ENCODE peak calls at places on chromosomes 2 and 18, in seven cellular contexts. F, M, C, H, W, A and G are unnamed samples.
A peak's percentile ranks its signal among the peaks of the same experiment; 100 is the strongest.

GRCh38 chr18:22675006-22675405 is 257.3 kb upstream of the CTAGE1 start:
- DNase-seq in F (no peak), M (no peak), C (no peak), H (no peak), W (no peak), A (no peak), G (no peak)

GRCh38 chr2:10471046-10471571 is 23.0 kb upstream of the ODC1 start:
- DNase-seq in F (no peak), M (no peak), C (no peak), H (peak; percentile 30), W (no peak), A (peak; percentile 81), G (no peak)

GRCh38 chr2:33238111-33238510 is 238.3 kb upstream of the RASGRP3 start:
- DNase-seq in F (no peak), M (no peak), C (no peak), H (no peak), W (no peak), A (no peak), G (no peak)

GRCh38 chr2:122145805-122146204 is 390.4 kb downstream of the TSN start:
- DNase-seq in F (no peak), M (no peak), C (no peak), H (no peak), W (no peak), A (no peak), G (no peak)

GRCh38 chr18:37299471-37300304 is 265.9 kb downstream of the CELF4 start:
- DNase-seq in F (peak; percentile 46), M (peak; percentile 97), C (peak; percentile 8), H (peak; percentile 88), W (no peak), A (peak; percentile 85), G (peak; percentile 18)

GRCh38 chr18:12518832-12519534 is 111.3 kb downstream of the PRELID3A start:
- DNase-seq in F (no peak), M (no peak), C (no peak), H (no peak), W (no peak), A (no peak), G (no peak)

GRCh38 chr2:3789246-3789645 is 85.9 kb downstream of the DCDC2C start:
- DNase-seq in F (no peak), M (no peak), C (no peak), H (no peak), W (no peak), A (no peak), G (no peak)

GRCh38 chr18:2847341-2848144 is 737 bp downstream of the EMILIN2 start:
- DNase-seq in F (no peak), M (no peak), C (no peak), H (peak; percentile 72), W (peak; percentile 71), A (peak; percentile 71), G (no peak)

GRCh38 chr2:10877691-10878111 is 34.0 kb upstream of the KCNF1 start:
- DNase-seq in F (no peak), M (no peak), C (no peak), H (no peak), W (no peak), A (no peak), G (no peak)

GRCh38 chr2:107002735-107003134 is 116.8 kb upstream of the ST6GAL2 start:
- DNase-seq in F (no peak), M (no peak), C (no peak), H (no peak), W (no peak), A (no peak), G (no peak)

GRCh38 chr2:128454980-128455709 is 136.5 kb upstream of the HS6ST1 start:
- DNase-seq in F (no peak), M (no peak), C (no peak), H (no peak), W (peak; percentile 26), A (no peak), G (no peak)

GRCh38 chr2:197810490-197810889 is 6.1 kb downstream of the PLCL1 start:
- DNase-seq in F (no peak), M (no peak), C (no peak), H (no peak), W (no peak), A (no peak), G (no peak)

GRCh38 chr2:60470340-60470739 is 83.1 kb downstream of the BCL11A start:
- DNase-seq in F (no peak), M (no peak), C (no peak), H (no peak), W (no peak), A (no peak), G (no peak)

GRCh38 chr2:137957033-137957432 is 7.2 kb upstream of the HNMT start:
- DNase-seq in F (no peak), M (peak; percentile 80), C (no peak), H (no peak), W (no peak), A (no peak), G (no peak)

GRCh38 chr2:105738658-105739051 is 6.1 kb upstream of the NCK2 start:
- DNase-seq in F (no peak), M (no peak), C (no peak), H (no peak), W (no peak), A (no peak), G (no peak)

GRCh38 chr2:101949304-101949703 is 42.5 kb upstream of the IL1R2 start:
- DNase-seq in F (no peak), M (no peak), C (no peak), H (no peak), W (no peak), A (no peak), G (no peak)

GRCh38 chr18:11808001-11808855 is 43.0 kb upstream of the CHMP1B start:
- DNase-seq in F (peak; percentile 52), M (peak; percentile 52), C (no peak), H (no peak), W (no peak), A (no peak), G (no peak)

GRCh38 chr18:8750954-8751415 is 45.6 kb downstream of the MTCL1 start:
- DNase-seq in F (no peak), M (no peak), C (no peak), H (peak; percentile 38), W (no peak), A (no peak), G (no peak)

GRCh38 chr2:207975910-207976309 is 49.4 kb downstream of the PLEKHM3 start:
- DNase-seq in F (no peak), M (no peak), C (no peak), H (no peak), W (no peak), A (peak; percentile 13), G (no peak)

GRCh38 chr18:34695300-34695699 is 14.8 kb upstream of the DTNA start:
- DNase-seq in F (no peak), M (no peak), C (no peak), H (no peak), W (no peak), A (no peak), G (no peak)

DNA sequence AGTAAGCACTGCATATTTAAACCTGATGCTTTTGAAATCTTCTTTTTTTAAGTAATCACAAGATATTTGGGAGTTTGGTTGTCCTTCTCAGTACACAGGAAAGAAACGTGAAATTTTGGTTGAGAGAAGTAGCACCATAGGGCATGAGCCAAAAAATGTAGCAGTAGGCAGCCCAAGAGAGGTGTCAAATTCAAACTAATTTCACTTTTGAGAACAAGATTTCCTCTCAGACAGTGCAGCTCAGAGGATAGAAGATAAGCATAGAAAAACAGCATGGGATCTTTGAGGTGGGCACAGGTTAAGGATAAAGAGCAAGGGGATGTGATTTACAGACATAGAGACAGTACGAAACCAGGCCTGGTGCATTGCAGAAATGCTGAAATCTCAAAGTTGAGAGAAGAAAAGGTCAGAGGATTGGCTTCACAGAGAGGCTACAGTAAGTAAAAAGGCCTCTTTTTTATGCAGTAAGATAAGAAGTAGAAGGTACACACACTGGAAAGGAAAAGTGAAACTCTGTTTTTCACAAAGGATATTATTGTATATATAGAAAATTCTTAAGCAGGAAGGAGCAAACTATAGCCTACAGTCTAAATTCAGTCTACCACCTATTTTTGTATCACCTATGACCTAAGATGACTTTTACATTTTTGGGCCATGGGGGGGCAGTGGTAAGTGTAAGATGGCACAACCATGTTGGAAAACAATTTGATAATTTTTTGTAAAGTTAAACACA is 89.8 kb downstream of the PKP4 start:
- DNase-seq in F (no peak), M (no peak), C (no peak), H (no peak), W (no peak), A (peak; percentile 22), G (no peak)
- TF ChIP-seq YY1 in F (no peak), M (no peak), C (no peak), H (no peak), W (no peak), A (no peak), G (no peak)

GRCh38 chr18:71729611-71730010 is 814.5 kb downstream of the CBLN2 start:
- DNase-seq in F (no peak), M (no peak), C (no peak), H (no peak), W (no peak), A (no peak), G (no peak)

GRCh38 chr18:71727909-71728308 is 816.2 kb downstream of the CBLN2 start:
- DNase-seq in F (no peak), M (no peak), C (no peak), H (no peak), W (no peak), A (no peak), G (no peak)
- H3K9me3 ChIP-seq in F (peaks cover 10% of the 10 kb centered on the region), M (no peaks in the 10 kb centered on the region), C (no peaks in the 10 kb centered on the region), H (no peaks in the 10 kb centered on the region), W (peaks cover 64% of the 10 kb centered on the region), A (no peaks in the 10 kb centered on the region), G (no peaks in the 10 kb centered on the region)

GRCh38 chr2:54478899-54479298 is 22.8 kb downstream of the SPTBN1 start:
- DNase-seq in F (no peak), M (no peak), C (no peak), H (no peak), W (no peak), A (no peak), G (no peak)
- H3K4me1 ChIP-seq in F (peaks cover 50% of the 10 kb centered on the region), M (peaks cover 73% of the 10 kb centered on the region), C (no peaks in the 10 kb centered on the region), H (peaks cover 14% of the 10 kb centered on the region), W (no peaks in the 10 kb centered on the region), A (peaks cover 2% of the 10 kb centered on the region), G (no peaks in the 10 kb centered on the region)

DNA sequence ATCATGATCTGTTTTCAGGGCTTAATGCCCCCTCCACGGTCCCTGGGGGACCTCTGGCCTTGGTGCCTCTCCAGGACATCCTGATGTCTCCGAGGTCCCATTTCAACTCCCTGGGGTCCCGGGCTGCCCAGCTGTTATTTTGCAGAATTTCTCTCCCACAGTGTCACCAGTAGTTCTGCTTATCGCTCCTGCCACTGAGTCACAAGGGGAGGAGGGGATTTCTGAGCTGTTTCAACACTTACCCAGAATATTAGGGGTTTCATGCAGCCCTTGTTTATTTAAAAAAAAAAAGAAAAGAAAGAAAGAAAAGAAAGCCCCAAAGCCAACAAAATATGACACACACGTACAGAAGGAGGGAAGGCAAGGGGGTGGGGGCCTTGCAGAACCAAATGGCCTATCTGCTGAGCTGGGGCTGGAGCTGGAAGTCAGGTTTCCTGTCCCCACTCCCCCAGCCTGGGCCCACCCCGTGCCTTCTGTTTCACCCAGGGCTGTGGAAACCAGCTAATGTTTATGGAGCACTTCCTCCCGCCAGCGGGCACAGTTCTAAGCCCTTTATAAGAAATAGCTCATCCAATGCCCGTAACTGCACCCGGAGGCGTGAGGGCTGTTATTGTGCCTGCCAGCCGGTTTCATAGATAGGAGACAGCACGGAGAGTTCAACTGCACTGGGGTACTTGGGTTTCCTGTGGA is 8.4 kb upstream of the ARID5A start:
- DNase-seq in F (no peak), M (no peak), C (peak; percentile 72), H (no peak), W (no peak), A (no peak), G (no peak)
- TF ChIP-seq YY1 in F (no peak), M (no peak), C (no peak), H (no peak), W (no peak), A (no peak), G (no peak)

GRCh38 chr2:94762600-94762999 is 108.6 kb upstream of the TEKT4 start:
- DNase-seq in F (no peak), M (peak; percentile 15), C (no peak), H (no peak), W (no peak), A (peak; percentile 5), G (no peak)
- H3K9me3 ChIP-seq in F (no peaks in the 10 kb centered on the region), M (no peaks in the 10 kb centered on the region), C (no peaks in the 10 kb centered on the region), H (no peaks in the 10 kb centered on the region), W (peaks cover 72% of the 10 kb centered on the region), A (no peaks in the 10 kb centered on the region), G (no peaks in the 10 kb centered on the region)